ENCODE peak calls at places on chromosomes 3 and 15, in five cellular contexts. U is body of pancreas, T is adrenal gland, J is testis, Z is uterus. D is an unnamed sample.

GRCh38 chr3:58630081-58630709 is 36.4 kb downstream of the FAM3D start:
- DNase-seq in U (peak), T (peak), J (peak), Z (peak), D (peak)

GRCh38 chr3:44125241-44125640 is 116.4 kb upstream of the TOPAZ1 start:
- DNase-seq in U (no peak), T (no peak), J (no peak), Z (no peak), D (no peak)

GRCh38 chr3:38533285-38533994 is 37.3 kb downstream of the EXOG start:
- DNase-seq in U (no peak), T (no peak), J (no peak), Z (no peak), D (no peak)

GRCh38 chr3:69108813-69109212 is 13.6 kb downstream of the LMOD3 start:
- DNase-seq in U (no peak), T (no peak), J (no peak), Z (no peak), D (no peak)

GRCh38 chr15:77702211-77702957 is 69.7 kb upstream of the LINGO1 start:
- DNase-seq in U (no peak), T (peak), J (peak), Z (no peak), D (peak)

GRCh38 chr3:48426944-48427629 is 2.8 kb downstream of the PLXNB1 start:
- DNase-seq in U (no peak), T (no peak), J (peak), Z (no peak), D (no peak)

GRCh38 chr3:140585828-140586227 is 92.0 kb upstream of the TRIM42 start:
- DNase-seq in U (no peak), T (no peak), J (no peak), Z (no peak), D (no peak)

GRCh38 chr15:72365844-72366243 is 10.0 kb downstream of the HEXA start:
- DNase-seq in U (no peak), T (no peak), J (no peak), Z (no peak), D (peak)

GRCh38 chr3:46561951-46562350 is 4.2 kb downstream of the LRRC2 start:
- DNase-seq in U (no peak), T (no peak), J (no peak), Z (no peak), D (no peak)

GRCh38 chr3:11567516-11568467 is 75.9 kb downstream of the VGLL4 start:
- DNase-seq in U (no peak), T (peak), J (no peak), Z (no peak), D (no peak)

GRCh38 chr3:128849776-128850542 is 29.5 kb upstream of the ACAD9 start:
- DNase-seq in U (no peak), T (no peak), J (no peak), Z (no peak), D (peak)

GRCh38 chr15:66657062-66658020 is 44.7 kb upstream of the SMAD6 start:
- DNase-seq in U (no peak), T (no peak), J (no peak), Z (no peak), D (no peak)

GRCh38 chr15:43516801-43517353 is 531 bp upstream of the MAP1A start:
- DNase-seq in U (no peak), T (no peak), J (no peak), Z (no peak), D (no peak)

GRCh38 chr3:113714702-113715101 is 18.3 kb upstream of the USF3 start:
- DNase-seq in U (no peak), T (no peak), J (no peak), Z (no peak), D (no peak)

GRCh38 chr3:106759686-106760085 is 617.6 kb upstream of the CCDC54 start:
- DNase-seq in U (no peak), T (no peak), J (no peak), Z (no peak), D (no peak)

GRCh38 chr3:62688050-62688449 is 187.2 kb downstream of the CADPS start:
- DNase-seq in U (no peak), T (no peak), J (no peak), Z (no peak), D (no peak)

GRCh38 chr3:189142527-189142926 is 29.2 kb upstream of the TPRG1 start:
- DNase-seq in U (no peak), T (peak), J (no peak), Z (no peak), D (no peak)

GRCh38 chr15:61198722-61199121 is 30.4 kb downstream of the RORA start:
- DNase-seq in U (no peak), T (no peak), J (no peak), Z (no peak), D (no peak)

GRCh38 chr15:68821898-68822380 is 1.2 kb upstream of the ANP32A start:
- DNase-seq in U (no peak), T (no peak), J (peak), Z (no peak), D (peak)

GRCh38 chr3:132284756-132285619 is 32.2 kb upstream of the ACP3 start:
- DNase-seq in U (no peak), T (no peak), J (peak), Z (no peak), D (peak)

GRCh38 chr15:82709081-82709420 is 624 bp downstream of the AP3B2 start:
- DNase-seq in U (no peak), T (no peak), J (peak), Z (no peak), D (peak)

GRCh38 chr15:75023194-75024101 is at the start of gene PPCDC:
- DNase-seq in U (peak), T (peak), J (peak), Z (peak), D (peak)

GRCh38 chr3:124411729-124412128 is 318.5 kb upstream of the UMPS start:
- DNase-seq in U (no peak), T (no peak), J (no peak), Z (no peak), D (no peak)

GRCh38 chr3:139629033-139629432 is 48.7 kb downstream of the NMNAT3 start:
- DNase-seq in U (peak), T (no peak), J (no peak), Z (no peak), D (peak)

GRCh38 chr3:23468203-23468602 is 265.1 kb downstream of the UBE2E2 start:
- DNase-seq in U (no peak), T (no peak), J (no peak), Z (no peak), D (no peak)

GRCh38 chr3:146117406-146118285 is 43.3 kb downstream of the PLOD2 start:
- DNase-seq in U (no peak), T (no peak), J (no peak), Z (peak), D (no peak)

GRCh38 chr15:96160269-96160668 is 170.2 kb upstream of the NR2F2 start:
- DNase-seq in U (peak), T (peak), J (peak), Z (peak), D (no peak)

GRCh38 chr15:93130111-93130510 is 41.1 kb upstream of the RGMA start:
- DNase-seq in U (no peak), T (no peak), J (no peak), Z (no peak), D (no peak)

GRCh38 chr3:59289836-59290235 is 240.0 kb upstream of the CFAP20DC start:
- DNase-seq in U (no peak), T (no peak), J (no peak), Z (no peak), D (no peak)

GRCh38 chr3:64408770-64409169 is 183.5 kb upstream of the PRICKLE2 start:
- DNase-seq in U (no peak), T (no peak), J (no peak), Z (no peak), D (no peak)

GRCh38 chr3:142633073-142633472 is 36.9 kb downstream of the PLS1 start:
- DNase-seq in U (no peak), T (no peak), J (no peak), Z (no peak), D (no peak)

GRCh38 chr3:20043398-20043797 is 3.2 kb downstream of the KAT2B start:
- DNase-seq in U (peak), T (peak), J (peak), Z (peak), D (no peak)

GRCh38 chr3:168100777-168101492 is 5.2 kb upstream of the GOLIM4 start:
- DNase-seq in U (no peak), T (no peak), J (no peak), Z (no peak), D (no peak)

GRCh38 chr3:181369637-181370036 is 342.1 kb upstream of the SOX2 start:
- DNase-seq in U (no peak), T (no peak), J (no peak), Z (no peak), D (no peak)

GRCh38 chr15:56856934-56857333 is 61.5 kb upstream of the TCF12 start:
- DNase-seq in U (no peak), T (no peak), J (no peak), Z (no peak), D (no peak)

GRCh38 chr3:28295819-28296364 is 52.6 kb upstream of the ZCWPW2 start:
- DNase-seq in U (no peak), T (no peak), J (no peak), Z (no peak), D (no peak)

GRCh38 chr3:28294667-28295413 is 53.4 kb downstream of the CMC1 start:
- DNase-seq in U (no peak), T (no peak), J (no peak), Z (no peak), D (no peak)

GRCh38 chr3:28301607-28302158 is 46.8 kb upstream of the ZCWPW2 start:
- DNase-seq in U (no peak), T (no peak), J (no peak), Z (no peak), D (no peak)

GRCh38 chr3:28300345-28300962 is 48.1 kb upstream of the ZCWPW2 start:
- DNase-seq in U (no peak), T (no peak), J (no peak), Z (no peak), D (no peak)

GRCh38 chr3:28299705-28300104 is 48.8 kb upstream of the ZCWPW2 start:
- DNase-seq in U (no peak), T (no peak), J (no peak), Z (no peak), D (no peak)
- TF ChIP-seq POLR2A in U (no peak), T (no peak), J (no peak), Z (no peak), D (no peak)

DNA sequence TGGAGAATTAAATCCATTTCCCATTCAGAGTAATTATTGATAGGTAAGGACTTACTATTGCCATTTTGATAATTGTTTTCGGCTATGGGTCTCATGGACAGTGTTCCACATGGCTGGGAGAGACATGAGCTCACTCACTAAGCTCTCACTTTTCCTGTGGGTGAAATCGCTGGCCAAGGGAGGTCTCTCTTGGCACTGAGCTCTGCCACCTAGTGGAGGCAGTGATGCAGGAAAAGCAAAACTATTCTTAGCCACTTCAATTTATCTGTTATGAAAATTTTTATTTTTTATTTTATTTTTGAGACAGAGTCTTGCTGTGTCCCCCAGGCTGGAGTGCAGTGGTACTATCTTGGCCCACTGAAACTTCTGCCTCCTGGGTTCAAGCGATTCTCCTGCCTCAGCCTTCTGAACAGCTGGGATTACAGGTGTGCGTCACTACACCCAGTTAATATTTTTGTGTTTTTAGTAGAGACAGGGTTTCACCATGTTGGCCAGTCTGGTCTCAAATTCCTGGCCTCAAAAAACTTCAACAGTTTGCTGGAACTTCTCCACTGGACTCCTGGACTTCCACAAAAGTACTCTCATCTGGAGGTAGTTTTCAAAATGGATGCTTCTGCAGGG is 4.7 kb upstream of the RNF13 start:
- DNase-seq in U (peak), T (peak), J (peak), Z (peak), D (peak)
- H3K4me3 ChIP-seq in U (no peak), T (no peak), J (no peak), Z (no peak), D (no peak)

GRCh38 chr15:101277038-101277822 is at the start of gene SELENOS:
- DNase-seq in U (peak), T (peak), J (peak), Z (peak), D (peak)
- TF ChIP-seq POLR2A in U (peak), T (peak), J (no peak), Z (peak), D (peak)

GRCh38 chr3:97831140-97831539 is 9.3 kb downstream of the CRYBG3 start:
- DNase-seq in U (no peak), T (no peak), J (no peak), Z (no peak), D (no peak)

GRCh38 chr3:97825101-97825500 is 3.3 kb downstream of the CRYBG3 start:
- DNase-seq in U (no peak), T (no peak), J (no peak), Z (no peak), D (no peak)

GRCh38 chr3:97830627-97831026 is 8.8 kb downstream of the CRYBG3 start:
- DNase-seq in U (no peak), T (no peak), J (no peak), Z (no peak), D (no peak)

GRCh38 chr3:97827741-97828471 is 6.1 kb downstream of the CRYBG3 start:
- DNase-seq in U (no peak), T (peak), J (no peak), Z (no peak), D (no peak)

GRCh38 chr3:97829198-97829597 is 7.4 kb downstream of the CRYBG3 start:
- DNase-seq in U (no peak), T (no peak), J (no peak), Z (no peak), D (no peak)
- H3K4me3 ChIP-seq in U (no peak), T (no peak), J (no peak), Z (no peak), D (no peak)

GRCh38 chr15:44536962-44537727 is at the start of gene EIF3J:
- DNase-seq in U (peak), T (peak), J (peak), Z (peak), D (peak)
- TF ChIP-seq POLR2A in U (peak), T (peak), J (peak), Z (peak), D (peak)

DNA sequence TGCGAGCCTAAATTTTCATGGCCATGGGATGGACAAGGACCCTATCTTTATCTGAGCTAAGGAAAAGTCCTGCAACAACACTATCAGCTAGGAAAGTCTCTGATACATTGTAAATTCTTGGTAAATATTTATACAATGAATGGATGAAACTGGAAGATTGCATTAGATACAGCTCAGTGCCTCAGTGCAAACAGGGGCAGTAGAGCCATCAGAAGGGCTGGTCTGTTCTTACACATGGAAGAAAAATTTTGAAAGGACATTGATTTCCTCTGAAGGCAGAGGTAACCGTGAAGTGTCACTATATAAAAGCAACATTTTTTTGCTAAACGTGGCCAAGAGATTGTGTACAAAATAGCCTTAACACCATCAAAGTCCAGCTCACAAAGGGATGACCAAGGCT is 153.2 kb upstream of the GADL1 start:
- DNase-seq in U (no peak), T (no peak), J (no peak), Z (no peak), D (no peak)
- H3K4me3 ChIP-seq in U (no peak), T (no peak), J (no peak), Z (no peak), D (no peak)

GRCh38 chr3:122577409-122578028 is at the start of gene PARP15:
- DNase-seq in U (no peak), T (no peak), J (peak), Z (no peak), D (no peak)
- TF ChIP-seq POLR2A in U (no peak), T (no peak), J (no peak), Z (no peak), D (no peak)

GRCh38 chr3:127493924-127494646 is 96.4 kb downstream of the TPRA1 start:
- DNase-seq in U (no peak), T (no peak), J (no peak), Z (no peak), D (no peak)
- H3K4me3 ChIP-seq in U (no peak), T (no peak), J (no peak), Z (no peak), D (no peak)

GRCh38 chr3:37243811-37244748 is 69.7 kb upstream of the LRRFIP2 start:
- DNase-seq in U (peak), T (peak), J (peak), Z (peak), D (peak)
- TF ChIP-seq POLR2A in U (peak), T (no peak), J (no peak), Z (no peak), D (no peak)

D was measured in NB4.